ENCODE peak calls at places on chromosomes 13 and 19, in seven cellular contexts. B is GM12878, C is GM12892, Z is K562, R is HepG2, D is H1, G is SK-N-SH. V is an unnamed sample.

GRCh38 chr19:38734426-38735256 is 9.6 kb downstream of the CAPN12 start:
- DNase-seq in B (peak), C (no peak), Z (no peak), R (no peak), D (no peak), G (no peak), V (no peak)

GRCh38 chr19:45667620-45668341 is at the start of gene GIPR:
- DNase-seq in B (no peak), C (peak), Z (peak), R (peak), D (peak), G (peak), V (no peak)

GRCh38 chr13:76860706-76861105 is 25.5 kb downstream of the KCTD12 start:
- DNase-seq in B (no peak), C (no peak), Z (no peak), R (no peak), D (no peak), G (no peak), V (no peak)

GRCh38 chr19:39997595-39998216 is 846 bp downstream of the ZNF546 start:
- DNase-seq in B (no peak), C (no peak), Z (no peak), R (peak), D (no peak), G (peak), V (no peak)

GRCh38 chr13:28707629-28708427 is 10.9 kb downstream of the SLC46A3 start:
- DNase-seq in B (peak), C (no peak), Z (no peak), R (no peak), D (no peak), G (no peak), V (no peak)

GRCh38 chr19:30153326-30154210 is 211.5 kb downstream of the URI1 start:
- DNase-seq in B (peak), C (peak), Z (no peak), R (no peak), D (no peak), G (peak), V (peak)

GRCh38 chr19:33177417-33177976 is 16.6 kb upstream of the LRP3 start:
- DNase-seq in B (no peak), C (no peak), Z (no peak), R (peak), D (peak), G (peak), V (no peak)

GRCh38 chr13:20412761-20413355 is 112.8 kb downstream of the CRYL1 start:
- DNase-seq in B (no peak), C (no peak), Z (no peak), R (no peak), D (no peak), G (no peak), V (no peak)

GRCh38 chr19:49741210-49741844 is 21.8 kb downstream of the TSKS start:
- DNase-seq in B (no peak), C (no peak), Z (peak), R (peak), D (no peak), G (no peak), V (no peak)

GRCh38 chr19:58569191-58569942 is 3.8 kb downstream of the MZF1 start:
- DNase-seq in B (no peak), C (no peak), Z (no peak), R (no peak), D (no peak), G (no peak), V (no peak)

GRCh38 chr19:54439174-54439851 is 9.7 kb upstream of the LENG8 start:
- DNase-seq in B (no peak), C (no peak), Z (no peak), R (peak), D (peak), G (peak), V (no peak)

GRCh38 chr19:18590273-18591272 is 2.0 kb downstream of the REX1BD start:
- DNase-seq in B (no peak), C (no peak), Z (peak), R (peak), D (peak), G (peak), V (no peak)

GRCh38 chr13:28865312-28865711 is 45.2 kb downstream of the MTUS2 start:
- DNase-seq in B (no peak), C (no peak), Z (no peak), R (no peak), D (no peak), G (no peak), V (no peak)

GRCh38 chr13:113666324-113666660 is 727 bp upstream of the GRK1 start:
- DNase-seq in B (no peak), C (no peak), Z (no peak), R (no peak), D (no peak), G (no peak), V (no peak)

GRCh38 chr19:17755977-17756670 is 4.8 kb downstream of the FCHO1 start:
- DNase-seq in B (peak), C (peak), Z (peak), R (no peak), D (peak), G (peak), V (peak)

GRCh38 chr19:33310606-33311325 is 8.4 kb upstream of the CEBPA start:
- DNase-seq in B (no peak), C (no peak), Z (no peak), R (no peak), D (no peak), G (no peak), V (no peak)

GRCh38 chr13:79589605-79590511 is 108.9 kb downstream of the NDFIP2 start:
- DNase-seq in B (no peak), C (no peak), Z (no peak), R (no peak), D (no peak), G (no peak), V (no peak)

GRCh38 chr13:57673197-57673596 is 41.7 kb downstream of the PCDH17 start:
- DNase-seq in B (no peak), C (no peak), Z (no peak), R (no peak), D (no peak), G (no peak), V (no peak)

GRCh38 chr19:17725422-17726078 is 6.3 kb downstream of the MAP1S start:
- DNase-seq in B (no peak), C (no peak), Z (peak), R (no peak), D (peak), G (peak), V (no peak)

GRCh38 chr13:108037348-108037747 is 178.0 kb downstream of the LIG4 start:
- DNase-seq in B (no peak), C (no peak), Z (no peak), R (no peak), D (no peak), G (no peak), V (no peak)

GRCh38 chr13:32426981-32427851 is 714 bp downstream of the N4BP2L1 start:
- DNase-seq in B (no peak), C (peak), Z (no peak), R (no peak), D (peak), G (peak), V (no peak)

GRCh38 chr13:96992633-96993032 is 1.6 kb downstream of the OXGR1 start:
- DNase-seq in B (no peak), C (no peak), Z (no peak), R (no peak), D (no peak), G (no peak), V (no peak)

GRCh38 chr13:30744686-30745085 is 9.3 kb downstream of the ALOX5AP start:
- DNase-seq in B (no peak), C (no peak), Z (no peak), R (peak), D (no peak), G (no peak), V (no peak)

GRCh38 chr13:30742896-30743295 is 7.6 kb downstream of the ALOX5AP start:
- DNase-seq in B (no peak), C (no peak), Z (no peak), R (no peak), D (no peak), G (no peak), V (no peak)

GRCh38 chr13:30745917-30746686 is 10.8 kb downstream of the ALOX5AP start:
- DNase-seq in B (no peak), C (no peak), Z (no peak), R (peak), D (no peak), G (peak), V (no peak)

GRCh38 chr13:30744056-30744684 is 8.8 kb downstream of the ALOX5AP start:
- DNase-seq in B (peak), C (peak), Z (no peak), R (peak), D (no peak), G (no peak), V (peak)

DNA sequence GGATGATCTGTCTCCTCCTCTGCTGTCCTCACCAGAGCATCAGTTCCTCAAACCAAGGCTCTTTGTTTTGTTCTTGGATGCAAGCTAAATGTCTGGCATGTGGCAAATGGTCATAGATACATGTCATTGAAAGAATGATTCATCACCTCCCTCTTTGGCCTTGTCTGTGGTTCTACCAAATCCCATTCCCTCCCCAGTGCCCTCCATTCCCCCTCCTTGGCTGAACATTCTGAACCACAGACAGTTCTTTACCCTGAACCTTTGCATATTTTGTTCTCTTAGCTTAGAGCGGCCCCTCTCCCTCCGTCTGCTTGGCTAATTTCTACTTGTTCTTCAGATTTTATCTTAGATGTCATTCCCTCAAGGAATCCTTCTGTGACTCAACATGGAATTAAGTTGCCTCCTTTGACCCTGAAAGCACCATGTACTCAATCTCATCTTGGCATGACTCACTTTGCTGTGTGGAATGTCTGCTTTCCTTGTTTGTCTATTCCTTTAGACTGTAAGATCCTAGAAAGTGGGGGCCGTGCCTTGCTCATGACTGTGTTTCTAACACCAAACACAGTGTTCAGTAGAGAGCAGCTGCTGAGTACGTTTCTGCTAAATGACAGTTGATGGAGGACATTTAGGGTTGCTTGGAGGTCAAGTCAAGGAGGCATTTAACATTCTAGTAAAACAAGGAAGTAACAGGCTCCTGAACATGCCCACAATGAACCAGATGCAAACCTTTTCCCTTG is 8.1 kb downstream of the ALOX5AP start:
- DNase-seq in B (no peak), C (no peak), Z (no peak), R (peak), D (no peak), G (no peak), V (no peak)
- TF ChIP-seq TAF1 in B (no peak), C (no peak), Z (no peak), R (no peak), D (no peak), G (no peak), V (no peak)

GRCh38 chr19:35995655-35995993 is 636 bp downstream of the SDHAF1 start:
- DNase-seq in B (no peak), C (peak), Z (peak), R (peak), D (peak), G (peak), V (peak)
- TF ChIP-seq TAF1 in B (peak), C (no peak), Z (no peak), R (no peak), D (no peak), G (no peak), V (no peak)

GRCh38 chr13:26695891-26696311 is 64.7 kb downstream of the GPR12 start:
- DNase-seq in B (no peak), C (no peak), Z (no peak), R (no peak), D (no peak), G (no peak), V (no peak)
- TF ChIP-seq TAF1 in B (no peak), C (no peak), Z (no peak), R (no peak), D (no peak), G (no peak), V (no peak)

DNA sequence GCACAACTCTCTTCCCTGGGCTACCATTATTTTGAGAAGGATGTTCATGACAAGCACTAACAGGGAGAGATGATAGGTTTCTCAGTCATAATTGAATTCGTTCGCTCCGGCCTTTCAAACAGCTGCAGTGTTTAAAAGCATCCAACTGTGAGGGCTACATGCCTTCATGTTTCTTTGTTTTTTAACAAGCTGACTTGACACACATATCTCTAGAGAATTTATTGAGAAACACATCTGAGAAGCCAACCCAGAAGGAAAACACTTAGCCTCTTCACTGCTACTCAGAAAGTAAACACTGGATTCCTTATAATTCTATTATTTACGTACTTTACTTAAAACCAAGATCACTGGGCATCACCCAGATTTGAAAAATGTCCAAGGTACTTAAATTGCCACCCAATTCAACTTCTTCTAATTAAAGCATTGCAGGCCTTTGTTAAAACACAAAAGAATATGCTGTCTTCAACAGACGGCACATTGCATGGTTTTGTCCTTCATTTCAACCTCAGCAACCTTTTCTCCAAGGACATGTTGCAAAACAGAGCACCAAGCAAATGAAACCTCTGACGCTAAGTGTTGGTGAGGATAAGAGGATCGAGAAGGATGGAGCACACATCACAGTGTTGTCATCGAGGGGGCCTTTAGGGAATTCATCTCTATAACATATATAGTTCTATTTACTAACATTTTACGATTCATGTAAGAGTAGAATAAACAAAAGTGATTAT is 75.8 kb downstream of the TBC1D4 start:
- DNase-seq in B (no peak), C (no peak), Z (no peak), R (no peak), D (no peak), G (no peak), V (no peak)
- TF ChIP-seq TAF1 in B (no peak), C (no peak), Z (no peak), R (no peak), D (no peak), G (no peak), V (no peak)

GRCh38 chr13:81639984-81640582 is 1299.2 kb upstream of the SPRY2 start:
- DNase-seq in B (no peak), C (no peak), Z (peak), R (peak), D (peak), G (peak), V (no peak)
- TF ChIP-seq TAF1 in B (no peak), C (no peak), Z (no peak), R (no peak), D (no peak), G (no peak), V (no peak)

V was measured in GM12891.